ENCODE peak calls at places on chromosome 19, in seven cellular contexts. One of them, this sample, is unnamed.

GRCh38 chr19:47186337-47187022 is 44.5 kb downstream of the BBC3 start:
- DNase-seq in esophagus squamous epithelium: no peak
- DNase-seq in breast epithelium: no peak
- DNase-seq in heart right ventricle: no peak
- DNase-seq in naive thymus-derived CD4-positive, alpha-beta T cell: peak; percentile 76
- DNase-seq in cardiac muscle cell: no peak
- DNase-seq in ovary: no peak
- DNase-seq in this sample: no peak

GRCh38 chr19:47353307-47353712 is 4.2 kb downstream of the DHX34 start:
- DNase-seq in ovary: no peak
- DNase-seq in heart right ventricle: peak; percentile 58
- DNase-seq in esophagus squamous epithelium: no peak
- DNase-seq in naive thymus-derived CD4-positive, alpha-beta T cell: no peak
- DNase-seq in cardiac muscle cell: no peak
- DNase-seq in breast epithelium: no peak
- DNase-seq in this sample: no peak

GRCh38 chr19:3114811-3115210 is 20.6 kb downstream of the GNA11 start:
- DNase-seq in heart right ventricle: no peak
- DNase-seq in naive thymus-derived CD4-positive, alpha-beta T cell: no peak
- DNase-seq in esophagus squamous epithelium: no peak
- DNase-seq in breast epithelium: no peak
- DNase-seq in cardiac muscle cell: no peak
- DNase-seq in ovary: no peak
- DNase-seq in this sample: no peak

GRCh38 chr19:2048959-2049740 is 1.9 kb downstream of the MKNK2 start:
- DNase-seq in breast epithelium: no peak
- DNase-seq in cardiac muscle cell: no peak
- DNase-seq in naive thymus-derived CD4-positive, alpha-beta T cell: no peak
- DNase-seq in esophagus squamous epithelium: no peak
- DNase-seq in ovary: peak; percentile 53
- DNase-seq in heart right ventricle: no peak
- DNase-seq in this sample: no peak

GRCh38 chr19:31285744-31286143 is 63.5 kb downstream of the TSHZ3 start:
- DNase-seq in ovary: peak; percentile 61
- DNase-seq in breast epithelium: no peak
- DNase-seq in naive thymus-derived CD4-positive, alpha-beta T cell: no peak
- DNase-seq in heart right ventricle: no peak
- DNase-seq in cardiac muscle cell: peak; percentile 70
- DNase-seq in esophagus squamous epithelium: no peak
- DNase-seq in this sample: no peak

GRCh38 chr19:31356587-31357314 is 7.5 kb upstream of the TSHZ3 start:
- DNase-seq in esophagus squamous epithelium: no peak
- DNase-seq in heart right ventricle: peak; percentile 51
- DNase-seq in breast epithelium: no peak
- DNase-seq in cardiac muscle cell: no peak
- DNase-seq in naive thymus-derived CD4-positive, alpha-beta T cell: no peak
- DNase-seq in ovary: no peak
- DNase-seq in this sample: peak; percentile 83

GRCh38 chr19:51078731-51079130 is 4.0 kb downstream of the KLK14 start:
- DNase-seq in heart right ventricle: no peak
- DNase-seq in cardiac muscle cell: no peak
- DNase-seq in ovary: no peak
- DNase-seq in breast epithelium: no peak
- DNase-seq in esophagus squamous epithelium: no peak
- DNase-seq in naive thymus-derived CD4-positive, alpha-beta T cell: no peak
- DNase-seq in this sample: no peak

GRCh38 chr19:36128392-36128736 is 11.5 kb upstream of the CAPNS1 start:
- DNase-seq in esophagus squamous epithelium: no peak
- DNase-seq in heart right ventricle: peak; percentile 39
- DNase-seq in ovary: no peak
- DNase-seq in naive thymus-derived CD4-positive, alpha-beta T cell: no peak
- DNase-seq in breast epithelium: no peak
- DNase-seq in cardiac muscle cell: no peak
- DNase-seq in this sample: peak; percentile 57

GRCh38 chr19:19528721-19529490 is at the start of gene YJEFN3:
- DNase-seq in heart right ventricle: peak; percentile 48
- DNase-seq in cardiac muscle cell: peak; percentile 58
- DNase-seq in breast epithelium: no peak
- DNase-seq in esophagus squamous epithelium: no peak
- DNase-seq in ovary: peak; percentile 67
- DNase-seq in naive thymus-derived CD4-positive, alpha-beta T cell: no peak
- DNase-seq in this sample: no peak

GRCh38 chr19:31421856-31422255 is 72.6 kb upstream of the TSHZ3 start:
- DNase-seq in naive thymus-derived CD4-positive, alpha-beta T cell: no peak
- DNase-seq in esophagus squamous epithelium: no peak
- DNase-seq in breast epithelium: no peak
- DNase-seq in cardiac muscle cell: no peak
- DNase-seq in heart right ventricle: no peak
- DNase-seq in ovary: no peak
- DNase-seq in this sample: no peak

GRCh38 chr19:33809960-33810359 is 13.3 kb downstream of the KCTD15 start:
- DNase-seq in esophagus squamous epithelium: no peak
- DNase-seq in naive thymus-derived CD4-positive, alpha-beta T cell: no peak
- DNase-seq in breast epithelium: no peak
- DNase-seq in cardiac muscle cell: peak; percentile 14
- DNase-seq in ovary: no peak
- DNase-seq in heart right ventricle: no peak
- DNase-seq in this sample: no peak

GRCh38 chr19:5673752-5674151 is 6.6 kb downstream of the MICOS13 start:
- DNase-seq in heart right ventricle: no peak
- DNase-seq in naive thymus-derived CD4-positive, alpha-beta T cell: no peak
- DNase-seq in breast epithelium: no peak
- DNase-seq in cardiac muscle cell: no peak
- DNase-seq in ovary: no peak
- DNase-seq in esophagus squamous epithelium: no peak
- DNase-seq in this sample: no peak

GRCh38 chr19:29170554-29170953 is 42.4 kb downstream of the UQCRFS1 start:
- DNase-seq in esophagus squamous epithelium: no peak
- DNase-seq in naive thymus-derived CD4-positive, alpha-beta T cell: no peak
- DNase-seq in heart right ventricle: no peak
- DNase-seq in cardiac muscle cell: no peak
- DNase-seq in breast epithelium: no peak
- DNase-seq in ovary: no peak
- DNase-seq in this sample: no peak

GRCh38 chr19:12825259-12826131 is 8.9 kb downstream of the RTBDN start:
- DNase-seq in breast epithelium: no peak
- DNase-seq in cardiac muscle cell: peak; percentile 73
- DNase-seq in naive thymus-derived CD4-positive, alpha-beta T cell: no peak
- DNase-seq in ovary: no peak
- DNase-seq in esophagus squamous epithelium: no peak
- DNase-seq in heart right ventricle: no peak
- DNase-seq in this sample: peak; percentile 92

GRCh38 chr19:7904074-7905020 is 670 bp downstream of the MAP2K7 start:
- DNase-seq in heart right ventricle: no peak
- DNase-seq in esophagus squamous epithelium: no peak
- DNase-seq in breast epithelium: no peak
- DNase-seq in ovary: peak; percentile 82
- DNase-seq in naive thymus-derived CD4-positive, alpha-beta T cell: no peak
- DNase-seq in cardiac muscle cell: no peak
- DNase-seq in this sample: peak; percentile 51

GRCh38 chr19:7851623-7852500 is 21.8 kb downstream of the EVI5L start:
- DNase-seq in breast epithelium: no peak
- DNase-seq in esophagus squamous epithelium: no peak
- DNase-seq in heart right ventricle: no peak
- DNase-seq in cardiac muscle cell: no peak
- DNase-seq in naive thymus-derived CD4-positive, alpha-beta T cell: no peak
- DNase-seq in ovary: no peak
- DNase-seq in this sample: no peak

GRCh38 chr19:7149956-7150705 is 80.6 kb downstream of the ZNF557 start:
- DNase-seq in cardiac muscle cell: no peak
- DNase-seq in ovary: no peak
- DNase-seq in esophagus squamous epithelium: no peak
- DNase-seq in breast epithelium: no peak
- DNase-seq in heart right ventricle: no peak
- DNase-seq in naive thymus-derived CD4-positive, alpha-beta T cell: no peak
- DNase-seq in this sample: no peak

GRCh38 chr19:17457621-17458020 is 3.1 kb downstream of the NXNL1 start:
- DNase-seq in cardiac muscle cell: no peak
- DNase-seq in esophagus squamous epithelium: no peak
- DNase-seq in heart right ventricle: no peak
- DNase-seq in breast epithelium: no peak
- DNase-seq in ovary: no peak
- DNase-seq in naive thymus-derived CD4-positive, alpha-beta T cell: no peak
- DNase-seq in this sample: no peak

GRCh38 chr19:19820774-19821315 is 705 bp downstream of the ZNF506 start:
- DNase-seq in breast epithelium: no peak
- DNase-seq in naive thymus-derived CD4-positive, alpha-beta T cell: no peak
- DNase-seq in heart right ventricle: no peak
- DNase-seq in cardiac muscle cell: peak; percentile 3
- DNase-seq in ovary: no peak
- DNase-seq in esophagus squamous epithelium: no peak
- DNase-seq in this sample: no peak

GRCh38 chr19:6752257-6753177 is 13.0 kb downstream of the TRIP10 start:
- DNase-seq in cardiac muscle cell: no peak
- DNase-seq in naive thymus-derived CD4-positive, alpha-beta T cell: no peak
- DNase-seq in esophagus squamous epithelium: no peak
- DNase-seq in ovary: peak; percentile 52
- DNase-seq in heart right ventricle: no peak
- DNase-seq in breast epithelium: no peak
- DNase-seq in this sample: peak; percentile 47

GRCh38 chr19:41997121-41997850 is 3.3 kb upstream of the ATP1A3 start:
- DNase-seq in breast epithelium: no peak
- DNase-seq in heart right ventricle: peak; percentile 54
- DNase-seq in esophagus squamous epithelium: no peak
- DNase-seq in ovary: peak; percentile 51
- DNase-seq in naive thymus-derived CD4-positive, alpha-beta T cell: peak; percentile 53
- DNase-seq in cardiac muscle cell: peak; percentile 47
- DNase-seq in this sample: peak; percentile 68

GRCh38 chr19:57961785-57962184 is 12.5 kb downstream of the C19orf18 start:
- DNase-seq in esophagus squamous epithelium: no peak
- DNase-seq in cardiac muscle cell: no peak
- DNase-seq in heart right ventricle: no peak
- DNase-seq in ovary: no peak
- DNase-seq in naive thymus-derived CD4-positive, alpha-beta T cell: no peak
- DNase-seq in breast epithelium: no peak
- DNase-seq in this sample: no peak

GRCh38 chr19:57436392-57436791 is 1.3 kb downstream of the ZNF749 start:
- DNase-seq in naive thymus-derived CD4-positive, alpha-beta T cell: no peak
- DNase-seq in cardiac muscle cell: no peak
- DNase-seq in breast epithelium: no peak
- DNase-seq in heart right ventricle: no peak
- DNase-seq in esophagus squamous epithelium: no peak
- DNase-seq in ovary: no peak
- DNase-seq in this sample: no peak

GRCh38 chr19:29810504-29810871 is 1.3 kb upstream of the CCNE1 start:
- DNase-seq in ovary: peak; percentile 36
- DNase-seq in breast epithelium: peak; percentile 25
- DNase-seq in naive thymus-derived CD4-positive, alpha-beta T cell: peak; percentile 13
- DNase-seq in esophagus squamous epithelium: no peak
- DNase-seq in heart right ventricle: no peak
- DNase-seq in cardiac muscle cell: no peak
- DNase-seq in this sample: no peak

GRCh38 chr19:50720181-50720920 is 749 bp upstream of the SHANK1 start:
- DNase-seq in esophagus squamous epithelium: no peak
- DNase-seq in heart right ventricle: no peak
- DNase-seq in cardiac muscle cell: no peak
- DNase-seq in breast epithelium: no peak
- DNase-seq in ovary: no peak
- DNase-seq in naive thymus-derived CD4-positive, alpha-beta T cell: no peak
- DNase-seq in this sample: no peak

GRCh38 chr19:943551-944170 is 17.8 kb downstream of the ARID3A start:
- DNase-seq in breast epithelium: no peak
- DNase-seq in heart right ventricle: no peak
- DNase-seq in ovary: no peak
- DNase-seq in naive thymus-derived CD4-positive, alpha-beta T cell: no peak
- DNase-seq in cardiac muscle cell: no peak
- DNase-seq in esophagus squamous epithelium: no peak
- DNase-seq in this sample: no peak
- H3K4me1 ChIP-seq in breast epithelium: peaks cover 5% of the 10 kb centered on the region
- H3K4me1 ChIP-seq in heart right ventricle: no peaks in the 10 kb centered on the region
- H3K4me1 ChIP-seq in ovary: peaks cover 12% of the 10 kb centered on the region
- H3K4me1 ChIP-seq in naive thymus-derived CD4-positive, alpha-beta T cell: peaks cover 12% of the 10 kb centered on the region
- H3K4me1 ChIP-seq in cardiac muscle cell: no peaks in the 10 kb centered on the region
- H3K4me1 ChIP-seq in esophagus squamous epithelium: peaks cover 11% of the 10 kb centered on the region
- H3K4me1 ChIP-seq in this sample: no peaks in the 10 kb centered on the region

DNA sequence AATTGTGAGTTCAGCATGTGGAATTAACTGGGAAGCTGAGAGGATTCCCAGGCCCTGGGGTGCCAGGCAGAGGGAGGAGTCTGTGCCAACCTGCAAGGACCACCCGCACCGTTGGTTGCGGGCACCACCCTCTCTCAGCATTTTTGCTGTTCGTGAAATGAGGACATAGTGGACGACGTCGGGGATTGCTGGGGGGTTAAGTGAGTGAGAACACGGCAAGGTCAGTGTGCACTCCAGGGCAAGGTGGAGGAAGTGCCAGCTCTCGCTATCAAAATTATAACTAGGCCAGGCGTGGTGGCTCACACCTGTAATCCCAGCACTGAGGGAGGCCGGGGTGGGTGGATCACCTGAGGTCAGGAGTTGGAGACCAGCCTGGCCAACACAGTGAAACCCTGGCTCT is 2.2 kb downstream of the FXYD3 start:
- DNase-seq in cardiac muscle cell: no peak
- DNase-seq in naive thymus-derived CD4-positive, alpha-beta T cell: no peak
- DNase-seq in heart right ventricle: no peak
- DNase-seq in ovary: no peak
- DNase-seq in esophagus squamous epithelium: no peak
- DNase-seq in breast epithelium: no peak
- DNase-seq in this sample: no peak
- H3K4me1 ChIP-seq in cardiac muscle cell: no peaks in the 10 kb centered on the region
- H3K4me1 ChIP-seq in naive thymus-derived CD4-positive, alpha-beta T cell: peaks cover 7% of the 10 kb centered on the region
- H3K4me1 ChIP-seq in heart right ventricle: peaks cover 18% of the 10 kb centered on the region
- H3K4me1 ChIP-seq in ovary: peaks cover 14% of the 10 kb centered on the region
- H3K4me1 ChIP-seq in esophagus squamous epithelium: peaks cover 39% of the 10 kb centered on the region
- H3K4me1 ChIP-seq in breast epithelium: peaks cover 13% of the 10 kb centered on the region
- H3K4me1 ChIP-seq in this sample: peaks cover 3% of the 10 kb centered on the region

GRCh38 chr19:16153582-16154336 is 10.3 kb downstream of the HSH2D start:
- DNase-seq in naive thymus-derived CD4-positive, alpha-beta T cell: no peak
- DNase-seq in heart right ventricle: no peak
- DNase-seq in cardiac muscle cell: no peak
- DNase-seq in breast epithelium: no peak
- DNase-seq in ovary: no peak
- DNase-seq in esophagus squamous epithelium: no peak
- DNase-seq in this sample: no peak
- H3K4me1 ChIP-seq in naive thymus-derived CD4-positive, alpha-beta T cell: no peaks in the 10 kb centered on the region
- H3K4me1 ChIP-seq in heart right ventricle: no peaks in the 10 kb centered on the region
- H3K4me1 ChIP-seq in cardiac muscle cell: no peaks in the 10 kb centered on the region
- H3K4me1 ChIP-seq in breast epithelium: no peaks in the 10 kb centered on the region
- H3K4me1 ChIP-seq in ovary: no peaks in the 10 kb centered on the region
- H3K4me1 ChIP-seq in esophagus squamous epithelium: peaks cover 2% of the 10 kb centered on the region
- H3K4me1 ChIP-seq in this sample: no peaks in the 10 kb centered on the region

DNA sequence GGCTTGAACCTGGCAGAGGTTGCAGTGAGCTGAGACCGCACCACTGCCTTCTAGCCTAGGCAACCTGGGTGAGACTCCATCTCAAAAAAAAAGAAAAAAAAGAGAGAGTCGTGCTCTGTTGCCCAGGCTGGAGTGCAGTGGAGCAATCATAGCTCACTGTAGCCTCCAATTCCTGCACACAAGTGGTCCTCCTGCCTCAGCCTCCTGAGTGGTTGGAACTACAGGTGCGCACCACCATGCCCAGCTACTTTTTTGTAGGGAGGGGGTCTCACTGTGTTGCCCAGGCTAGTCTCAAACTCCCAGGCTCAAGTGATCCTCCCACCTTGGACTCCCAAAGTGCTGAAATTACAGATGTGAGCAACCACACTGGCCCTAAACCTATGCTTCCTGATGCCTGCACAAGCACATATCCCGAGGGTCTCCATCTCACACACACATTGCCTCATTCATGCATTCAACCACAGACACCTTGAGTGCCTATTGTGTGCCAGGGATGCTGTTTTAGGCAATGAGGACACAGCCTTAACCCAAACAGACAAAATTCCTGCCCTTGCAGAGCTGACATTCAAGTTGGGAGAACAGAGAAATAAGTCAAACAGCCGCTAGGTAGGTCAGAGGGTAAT is 2.2 kb downstream of the ANGPTL6 start:
- DNase-seq in naive thymus-derived CD4-positive, alpha-beta T cell: no peak
- DNase-seq in ovary: no peak
- DNase-seq in cardiac muscle cell: no peak
- DNase-seq in heart right ventricle: no peak
- DNase-seq in breast epithelium: no peak
- DNase-seq in esophagus squamous epithelium: no peak
- DNase-seq in this sample: no peak
- H3K4me1 ChIP-seq in naive thymus-derived CD4-positive, alpha-beta T cell: peaks cover 49% of the 10 kb centered on the region
- H3K4me1 ChIP-seq in ovary: no peaks in the 10 kb centered on the region
- H3K4me1 ChIP-seq in cardiac muscle cell: no peaks in the 10 kb centered on the region
- H3K4me1 ChIP-seq in heart right ventricle: peaks cover 12% of the 10 kb centered on the region
- H3K4me1 ChIP-seq in breast epithelium: no peaks in the 10 kb centered on the region
- H3K4me1 ChIP-seq in esophagus squamous epithelium: peaks cover 10% of the 10 kb centered on the region
- H3K4me1 ChIP-seq in this sample: peaks cover 7% of the 10 kb centered on the region